ENCODE peak calls at places on chromosomes 16 and 17, in ten cellular contexts. One of them, this sample, is unnamed.

GRCh38 chr17:80252871-80253270 is 7.8 kb upstream of the RNF213 start:
- DNase-seq in heart left ventricle: no peak
- DNase-seq in neuronal stem cell: no peak
- DNase-seq in MM.1S: peak
- DNase-seq in right cardiac atrium: no peak
- DNase-seq in ovary: no peak
- DNase-seq in body of pancreas: peak
- DNase-seq in A549: peak
- DNase-seq in endothelial cell of umbilical vein: no peak
- DNase-seq in WERI-Rb-1: peak
- DNase-seq in this sample: peak

GRCh38 chr16:89020068-89020924 is 43.3 kb upstream of the CBFA2T3 start:
- DNase-seq in heart left ventricle: peak
- DNase-seq in neuronal stem cell: no peak
- DNase-seq in MM.1S: no peak
- DNase-seq in right cardiac atrium: peak
- DNase-seq in ovary: no peak
- DNase-seq in body of pancreas: no peak
- DNase-seq in A549: no peak
- DNase-seq in endothelial cell of umbilical vein: no peak
- DNase-seq in WERI-Rb-1: no peak
- DNase-seq in this sample: peak

GRCh38 chr17:49076575-49077384 is 55.8 kb upstream of the B4GALNT2 start:
- DNase-seq in heart left ventricle: no peak
- DNase-seq in neuronal stem cell: no peak
- DNase-seq in MM.1S: no peak
- DNase-seq in right cardiac atrium: no peak
- DNase-seq in ovary: no peak
- DNase-seq in body of pancreas: no peak
- DNase-seq in A549: no peak
- DNase-seq in endothelial cell of umbilical vein: peak
- DNase-seq in WERI-Rb-1: no peak
- DNase-seq in this sample: no peak

GRCh38 chr16:977096-977701 is 4.4 kb upstream of the SOX8 start:
- DNase-seq in heart left ventricle: no peak
- DNase-seq in neuronal stem cell: no peak
- DNase-seq in MM.1S: no peak
- DNase-seq in right cardiac atrium: peak
- DNase-seq in ovary: peak
- DNase-seq in body of pancreas: peak
- DNase-seq in A549: no peak
- DNase-seq in endothelial cell of umbilical vein: no peak
- DNase-seq in WERI-Rb-1: no peak
- DNase-seq in this sample: no peak

GRCh38 chr16:7319514-7319913 is 13.1 kb upstream of the RBFOX1 start:
- DNase-seq in heart left ventricle: no peak
- DNase-seq in neuronal stem cell: no peak
- DNase-seq in MM.1S: no peak
- DNase-seq in right cardiac atrium: no peak
- DNase-seq in ovary: no peak
- DNase-seq in body of pancreas: no peak
- DNase-seq in A549: no peak
- DNase-seq in endothelial cell of umbilical vein: no peak
- DNase-seq in WERI-Rb-1: no peak
- DNase-seq in this sample: no peak

GRCh38 chr17:40886090-40886489 is 1.0 kb upstream of the KRT20 start:
- DNase-seq in heart left ventricle: no peak
- DNase-seq in neuronal stem cell: no peak
- DNase-seq in MM.1S: no peak
- DNase-seq in right cardiac atrium: no peak
- DNase-seq in ovary: no peak
- DNase-seq in body of pancreas: no peak
- DNase-seq in A549: no peak
- DNase-seq in endothelial cell of umbilical vein: peak
- DNase-seq in WERI-Rb-1: no peak
- DNase-seq in this sample: no peak

GRCh38 chr17:65559802-65560627 is 1.4 kb downstream of the AXIN2 start:
- DNase-seq in heart left ventricle: peak
- DNase-seq in neuronal stem cell: no peak
- DNase-seq in MM.1S: peak
- DNase-seq in right cardiac atrium: peak
- DNase-seq in ovary: peak
- DNase-seq in body of pancreas: peak
- DNase-seq in A549: peak
- DNase-seq in endothelial cell of umbilical vein: peak
- DNase-seq in WERI-Rb-1: peak
- DNase-seq in this sample: peak

GRCh38 chr17:61400786-61401279 is 1.2 kb downstream of the TBX2 start:
- DNase-seq in heart left ventricle: peak
- DNase-seq in neuronal stem cell: no peak
- DNase-seq in MM.1S: no peak
- DNase-seq in right cardiac atrium: no peak
- DNase-seq in ovary: no peak
- DNase-seq in body of pancreas: no peak
- DNase-seq in A549: no peak
- DNase-seq in endothelial cell of umbilical vein: no peak
- DNase-seq in WERI-Rb-1: no peak
- DNase-seq in this sample: peak

GRCh38 chr16:53372942-53373871 is 61.1 kb upstream of the RBL2 start:
- DNase-seq in heart left ventricle: peak
- DNase-seq in neuronal stem cell: no peak
- DNase-seq in MM.1S: peak
- DNase-seq in right cardiac atrium: no peak
- DNase-seq in ovary: no peak
- DNase-seq in body of pancreas: peak
- DNase-seq in A549: peak
- DNase-seq in endothelial cell of umbilical vein: no peak
- DNase-seq in WERI-Rb-1: no peak
- DNase-seq in this sample: no peak

GRCh38 chr17:42565523-42566214 is 1.2 kb upstream of the MLX start:
- DNase-seq in heart left ventricle: peak
- DNase-seq in neuronal stem cell: no peak
- DNase-seq in MM.1S: no peak
- DNase-seq in right cardiac atrium: no peak
- DNase-seq in ovary: peak
- DNase-seq in body of pancreas: no peak
- DNase-seq in A549: no peak
- DNase-seq in endothelial cell of umbilical vein: no peak
- DNase-seq in WERI-Rb-1: no peak
- DNase-seq in this sample: no peak

GRCh38 chr17:57466042-57466471 is 209.7 kb downstream of the MSI2 start:
- DNase-seq in heart left ventricle: no peak
- DNase-seq in neuronal stem cell: no peak
- DNase-seq in MM.1S: no peak
- DNase-seq in right cardiac atrium: no peak
- DNase-seq in ovary: no peak
- DNase-seq in body of pancreas: no peak
- DNase-seq in A549: no peak
- DNase-seq in endothelial cell of umbilical vein: no peak
- DNase-seq in WERI-Rb-1: no peak
- DNase-seq in this sample: peak

GRCh38 chr17:57949649-57950048 is 5.6 kb downstream of the CUEDC1 start:
- DNase-seq in heart left ventricle: no peak
- DNase-seq in neuronal stem cell: no peak
- DNase-seq in MM.1S: no peak
- DNase-seq in right cardiac atrium: no peak
- DNase-seq in ovary: no peak
- DNase-seq in body of pancreas: no peak
- DNase-seq in A549: no peak
- DNase-seq in endothelial cell of umbilical vein: no peak
- DNase-seq in WERI-Rb-1: no peak
- DNase-seq in this sample: no peak

GRCh38 chr17:4246674-4247073 is 17.1 kb downstream of the ANKFY1 start:
- DNase-seq in heart left ventricle: no peak
- DNase-seq in neuronal stem cell: no peak
- DNase-seq in MM.1S: no peak
- DNase-seq in right cardiac atrium: no peak
- DNase-seq in ovary: no peak
- DNase-seq in body of pancreas: no peak
- DNase-seq in A549: no peak
- DNase-seq in endothelial cell of umbilical vein: no peak
- DNase-seq in WERI-Rb-1: no peak
- DNase-seq in this sample: peak

GRCh38 chr17:40321502-40322416 is 12.8 kb downstream of the RARA start:
- DNase-seq in heart left ventricle: peak
- DNase-seq in neuronal stem cell: no peak
- DNase-seq in MM.1S: peak
- DNase-seq in right cardiac atrium: peak
- DNase-seq in ovary: peak
- DNase-seq in body of pancreas: peak
- DNase-seq in A549: no peak
- DNase-seq in endothelial cell of umbilical vein: no peak
- DNase-seq in WERI-Rb-1: no peak
- DNase-seq in this sample: no peak

GRCh38 chr17:74750039-74750326 is 1.6 kb downstream of the NHERF1 start:
- DNase-seq in heart left ventricle: no peak
- DNase-seq in neuronal stem cell: no peak
- DNase-seq in MM.1S: no peak
- DNase-seq in right cardiac atrium: no peak
- DNase-seq in ovary: no peak
- DNase-seq in body of pancreas: no peak
- DNase-seq in A549: no peak
- DNase-seq in endothelial cell of umbilical vein: no peak
- DNase-seq in WERI-Rb-1: no peak
- DNase-seq in this sample: no peak
- H3K27ac ChIP-seq in heart left ventricle: peak
- H3K27ac ChIP-seq in neuronal stem cell: no peak
- H3K27ac ChIP-seq in MM.1S: peak
- H3K27ac ChIP-seq in right cardiac atrium: no peak
- H3K27ac ChIP-seq in ovary: no peak
- H3K27ac ChIP-seq in body of pancreas: peak
- H3K27ac ChIP-seq in A549: peak
- H3K27ac ChIP-seq in endothelial cell of umbilical vein: no peak
- H3K27ac ChIP-seq in WERI-Rb-1: no peak
- H3K27ac ChIP-seq in this sample: no peak

DNA sequence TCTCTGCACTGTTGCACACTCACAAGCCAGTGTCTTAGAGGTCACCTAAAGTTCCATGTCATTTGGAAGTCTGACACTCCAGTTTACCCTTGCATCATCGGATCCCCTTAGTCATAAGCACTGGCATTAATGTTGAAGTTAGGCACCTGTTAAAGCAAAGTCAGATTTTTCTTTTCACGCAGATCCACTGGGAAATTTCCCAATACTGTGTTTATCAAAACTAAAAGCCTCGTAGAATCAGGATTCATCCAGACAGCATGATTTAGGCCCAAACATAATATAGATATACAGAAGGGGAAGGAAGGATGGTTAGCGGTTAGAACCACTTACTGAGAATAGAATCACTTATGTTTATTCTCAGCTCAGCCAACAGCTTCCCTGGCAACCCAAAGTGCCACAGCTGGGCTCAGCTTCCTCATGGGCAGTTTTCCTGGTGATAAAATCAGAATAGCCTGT is 30.1 kb upstream of the HAPSTR1 start:
- DNase-seq in heart left ventricle: no peak
- DNase-seq in neuronal stem cell: no peak
- DNase-seq in MM.1S: no peak
- DNase-seq in right cardiac atrium: peak
- DNase-seq in ovary: no peak
- DNase-seq in body of pancreas: peak
- DNase-seq in A549: no peak
- DNase-seq in endothelial cell of umbilical vein: no peak
- DNase-seq in WERI-Rb-1: no peak
- DNase-seq in this sample: no peak
- H3K27ac ChIP-seq in heart left ventricle: peak
- H3K27ac ChIP-seq in neuronal stem cell: no peak
- H3K27ac ChIP-seq in MM.1S: peak
- H3K27ac ChIP-seq in right cardiac atrium: peak
- H3K27ac ChIP-seq in ovary: no peak
- H3K27ac ChIP-seq in body of pancreas: no peak
- H3K27ac ChIP-seq in A549: peak
- H3K27ac ChIP-seq in endothelial cell of umbilical vein: no peak
- H3K27ac ChIP-seq in WERI-Rb-1: no peak
- H3K27ac ChIP-seq in this sample: no peak

GRCh38 chr17:30950189-30950588 is 20.6 kb upstream of the RNF135 start:
- DNase-seq in heart left ventricle: no peak
- DNase-seq in neuronal stem cell: no peak
- DNase-seq in MM.1S: no peak
- DNase-seq in right cardiac atrium: no peak
- DNase-seq in ovary: no peak
- DNase-seq in body of pancreas: no peak
- DNase-seq in A549: no peak
- DNase-seq in endothelial cell of umbilical vein: no peak
- DNase-seq in WERI-Rb-1: no peak
- DNase-seq in this sample: no peak
- H3K27ac ChIP-seq in heart left ventricle: peak
- H3K27ac ChIP-seq in neuronal stem cell: no peak
- H3K27ac ChIP-seq in MM.1S: no peak
- H3K27ac ChIP-seq in right cardiac atrium: no peak
- H3K27ac ChIP-seq in ovary: no peak
- H3K27ac ChIP-seq in body of pancreas: no peak
- H3K27ac ChIP-seq in A549: peak
- H3K27ac ChIP-seq in endothelial cell of umbilical vein: no peak
- H3K27ac ChIP-seq in WERI-Rb-1: no peak
- H3K27ac ChIP-seq in this sample: no peak

GRCh38 chr17:47897561-47897960 is 1.5 kb downstream of the SP2 start:
- DNase-seq in heart left ventricle: no peak
- DNase-seq in neuronal stem cell: no peak
- DNase-seq in MM.1S: no peak
- DNase-seq in right cardiac atrium: no peak
- DNase-seq in ovary: no peak
- DNase-seq in body of pancreas: no peak
- DNase-seq in A549: no peak
- DNase-seq in endothelial cell of umbilical vein: no peak
- DNase-seq in WERI-Rb-1: no peak
- DNase-seq in this sample: peak
- H3K27ac ChIP-seq in heart left ventricle: peak
- H3K27ac ChIP-seq in neuronal stem cell: no peak
- H3K27ac ChIP-seq in MM.1S: no peak
- H3K27ac ChIP-seq in right cardiac atrium: peak
- H3K27ac ChIP-seq in ovary: no peak
- H3K27ac ChIP-seq in body of pancreas: no peak
- H3K27ac ChIP-seq in A549: peak
- H3K27ac ChIP-seq in endothelial cell of umbilical vein: no peak
- H3K27ac ChIP-seq in WERI-Rb-1: no peak
- H3K27ac ChIP-seq in this sample: no peak

This sample was measured in endodermal cell.